ENCODE peak calls at places on chromosome 17, in five cellular contexts. P is H1, L is HCT116, G is K562, T is SK-N-SH. Q is an unnamed sample.

GRCh38 chr17:28878981-28879380 is 18.6 kb downstream of the FLOT2 start:
- DNase-seq in L (peak; percentile 67), G (peak; percentile 79), T (peak; percentile 52), P (peak; percentile 67), Q (no peak)

GRCh38 chr17:5506307-5506706 is 19.9 kb downstream of the MIS12 start:
- DNase-seq in L (no peak), G (no peak), P (no peak), T (no peak), Q (no peak)

GRCh38 chr17:4480929-4481898 is 17.5 kb upstream of the SPNS2 start:
- DNase-seq in P (no peak), T (no peak), G (no peak), L (no peak), Q (no peak)

GRCh38 chr17:45146616-45147101 is 1.6 kb upstream of the HEXIM1 start:
- DNase-seq in T (no peak), L (no peak), G (no peak), P (no peak), Q (no peak)

GRCh38 chr17:652310-652709 is 62.3 kb downstream of the VPS53 start:
- DNase-seq in G (no peak), T (no peak), P (no peak), L (no peak), Q (no peak)

GRCh38 chr17:14101976-14102375 is 32.7 kb downstream of the COX10 start:
- DNase-seq in G (no peak), L (no peak), P (no peak), T (no peak), Q (no peak)

GRCh38 chr17:81924557-81925532 is 2.7 kb downstream of the MAFG start:
- DNase-seq in T (no peak), P (no peak), G (peak; percentile 22), L (no peak), Q (no peak)

GRCh38 chr17:1882836-1883235 is 53.0 kb downstream of the RPA1 start:
- DNase-seq in T (peak; percentile 49), L (no peak), P (no peak), G (peak; percentile 23), Q (peak; percentile 20)

GRCh38 chr17:81926451-81927144 is 937 bp downstream of the MAFG start:
- DNase-seq in T (peak; percentile 85), L (peak; percentile 47), G (peak; percentile 69), P (no peak), Q (no peak)

GRCh38 chr17:28315846-28316705 is 2.9 kb upstream of the TMEM97 start:
- DNase-seq in P (no peak), G (no peak), L (no peak), T (no peak), Q (no peak)

GRCh38 chr17:37386462-37386861 is 10.7 kb downstream of the C17orf78 start:
- DNase-seq in P (no peak), T (no peak), L (no peak), G (no peak), Q (no peak)

GRCh38 chr17:55672585-55673501 is 49.8 kb downstream of the TMEM100 start:
- DNase-seq in G (no peak), L (no peak), T (no peak), P (no peak), Q (no peak)

GRCh38 chr17:36703860-36704266 is 102.5 kb downstream of the MRM1 start:
- DNase-seq in G (peak; percentile 87), P (no peak), L (no peak), T (peak; percentile 37), Q (no peak)

GRCh38 chr17:5630434-5630833 is 46.1 kb upstream of the NLRP1 start:
- DNase-seq in L (no peak), T (no peak), P (no peak), G (no peak), Q (no peak)

GRCh38 chr17:27346228-27346899 is 52.5 kb downstream of the WSB1 start:
- DNase-seq in L (no peak), P (no peak), T (no peak), G (no peak), Q (no peak)

GRCh38 chr17:1643999-1644492 is 1.5 kb downstream of the SCARF1 start:
- DNase-seq in T (no peak), P (no peak), L (no peak), G (no peak), Q (no peak)

GRCh38 chr17:50271173-50271750 is 3.0 kb upstream of the TMEM92 start:
- DNase-seq in G (no peak), L (no peak), P (no peak), T (no peak), Q (no peak)

GRCh38 chr17:38584350-38584925 is 21.3 kb downstream of the SRCIN1 start:
- DNase-seq in L (no peak), T (peak; percentile 86), G (peak; percentile 85), P (no peak), Q (no peak)

GRCh38 chr17:39229274-39229913 is 3.6 kb upstream of the STAC2 start:
- DNase-seq in G (no peak), L (no peak), P (no peak), T (no peak), Q (no peak)

GRCh38 chr17:3935825-3936355 is 19.6 kb upstream of the P2RX1 start:
- DNase-seq in P (no peak), L (no peak), G (no peak), T (no peak), Q (no peak)

GRCh38 chr17:9842057-9842758 is 16.5 kb downstream of the GLP2R start:
- DNase-seq in L (no peak), P (no peak), G (no peak), T (no peak), Q (no peak)

GRCh38 chr17:8277317-8277716 is 11.2 kb upstream of the RANGRF start:
- DNase-seq in L (no peak), P (no peak), G (no peak), T (no peak), Q (no peak)

GRCh38 chr17:17376362-17376761 is 73.2 kb downstream of the NT5M start:
- DNase-seq in L (no peak), G (no peak), P (no peak), T (no peak), Q (peak; percentile 55)

GRCh38 chr17:48194097-48194550 is 86.6 kb downstream of the SNX11 start:
- DNase-seq in T (no peak), L (peak; percentile 89), G (no peak), P (no peak), Q (no peak)

GRCh38 chr17:54900457-54901229 is at the start of gene TOM1L1:
- DNase-seq in G (peak; percentile 83), T (peak; percentile 92), P (peak; percentile 56), L (peak; percentile 86), Q (no peak)

GRCh38 chr17:40695874-40696472 is 7.6 kb downstream of the KRT24 start:
- DNase-seq in G (no peak), P (no peak), L (no peak), T (no peak), Q (no peak)

GRCh38 chr17:27384261-27384701 is 72.0 kb upstream of the KSR1 start:
- DNase-seq in P (no peak), L (no peak), T (no peak), G (no peak), Q (peak; percentile 80)

GRCh38 chr17:51351890-51352289 is 91.5 kb downstream of the UTP18 start:
- DNase-seq in G (no peak), L (no peak), T (no peak), P (no peak), Q (no peak)

GRCh38 chr17:14112407-14112806 is 43.1 kb downstream of the COX10 start:
- DNase-seq in T (no peak), G (no peak), L (no peak), P (no peak), Q (no peak)

GRCh38 chr17:40093580-40094201 is 6.7 kb downstream of the NR1D1 start:
- DNase-seq in T (no peak), L (no peak), P (no peak), G (no peak), Q (no peak)

GRCh38 chr17:62653831-62654829 is 26.7 kb downstream of the MRC2 start:
- DNase-seq in G (peak; percentile 43), T (peak; percentile 88), P (no peak), L (no peak), Q (no peak)
- TF ChIP-seq SIN3A in G (no peak), T (no peak), P (no peak), L (no peak), Q (no peak)

DNA sequence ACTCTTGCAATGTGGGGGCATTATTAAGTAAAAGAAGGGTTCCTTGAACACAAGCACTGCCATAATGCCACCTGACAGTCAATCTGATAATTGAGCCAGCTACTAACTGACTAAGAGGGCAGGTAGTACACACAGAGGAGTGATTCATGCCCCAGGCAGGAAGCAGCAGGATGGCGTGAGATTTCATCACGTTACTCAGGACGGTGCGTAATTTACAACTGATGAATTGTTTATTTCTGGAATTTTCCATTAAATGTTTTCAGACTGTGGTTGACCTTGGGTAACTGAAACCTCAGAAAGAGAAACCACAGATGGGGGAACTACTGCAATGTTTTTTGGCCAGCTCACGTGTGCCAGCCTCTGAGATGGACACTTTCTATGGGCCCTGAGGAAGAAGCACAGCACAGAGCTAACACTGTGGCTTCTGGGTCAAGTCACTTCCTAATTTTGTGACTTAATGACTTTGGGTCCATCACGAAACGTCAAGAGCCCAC is 46.7 kb downstream of the C17orf67 start:
- DNase-seq in T (no peak), P (no peak), L (peak; percentile 90), G (no peak), Q (peak; percentile 65)
- TF ChIP-seq SIN3A in T (peak; percentile 96), P (no peak), L (peak; percentile 56), G (no peak), Q (no peak)

GRCh38 chr17:80718428-80718827 is 173.8 kb downstream of the RPTOR start:
- DNase-seq in G (no peak), T (no peak), P (no peak), L (no peak), Q (no peak)
- TF ChIP-seq SIN3A in G (no peak), T (no peak), P (no peak), L (no peak), Q (no peak)

DNA sequence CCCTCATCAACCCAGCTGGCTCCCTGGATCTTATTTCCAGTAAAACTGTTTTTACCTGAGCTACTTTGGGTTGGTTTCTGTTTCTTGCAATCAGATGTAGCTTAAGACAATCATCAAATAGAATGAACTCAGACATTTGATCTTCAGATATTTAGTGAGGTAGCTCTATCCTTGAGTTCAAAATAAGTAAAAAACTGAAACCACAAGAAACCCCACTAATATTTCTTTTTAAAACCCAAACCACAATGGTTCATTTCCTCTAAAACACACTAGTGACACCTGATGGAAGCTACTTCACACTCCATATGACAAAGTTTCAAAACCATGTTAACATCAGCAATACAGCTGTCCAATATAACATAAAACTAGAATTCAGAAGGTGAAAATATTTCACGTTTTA is 37.8 kb downstream of the CACNG1 start:
- DNase-seq in P (no peak), L (no peak), G (no peak), T (no peak), Q (no peak)
- TF ChIP-seq SIN3A in P (no peak), L (no peak), G (no peak), T (no peak), Q (no peak)

GRCh38 chr17:43382776-43383175 is 16.0 kb upstream of the ARL4D start:
- DNase-seq in T (no peak), P (no peak), G (no peak), L (no peak), Q (no peak)

GRCh38 chr17:43384476-43384862 is 14.3 kb upstream of the ARL4D start:
- DNase-seq in G (no peak), P (no peak), L (no peak), T (no peak), Q (no peak)

GRCh38 chr17:43383372-43383771 is 15.4 kb upstream of the ARL4D start:
- DNase-seq in P (no peak), T (no peak), L (no peak), G (no peak), Q (no peak)

GRCh38 chr17:43385046-43385831 is 13.6 kb upstream of the ARL4D start:
- DNase-seq in T (no peak), L (no peak), P (no peak), G (no peak), Q (no peak)

GRCh38 chr17:43383826-43384475 is 14.8 kb upstream of the ARL4D start:
- DNase-seq in P (no peak), L (no peak), T (no peak), G (no peak), Q (no peak)
- TF ChIP-seq SIN3A in P (no peak), L (no peak), T (no peak), G (no peak), Q (no peak)

Q was measured in Panc1.